ENCODE peak calls at places on chromosomes 7 and 10, in ten cellular contexts. K, A, C, B, X, J, R, I, G and Z are unnamed samples.

GRCh38 chr7:127824682-127825081 is 172.7 kb downstream of the SND1 start:
- DNase-seq in K (no peak), A (no peak), C (no peak), B (no peak), X (no peak), J (no peak), R (no peak), I (no peak), G (no peak), Z (no peak)

GRCh38 chr10:75191821-75192568 is 18.6 kb upstream of the VDAC2 start:
- DNase-seq in K (peak), A (peak), C (no peak), B (peak), X (peak), J (peak), R (peak), I (peak), G (peak), Z (peak)

GRCh38 chr7:133434246-133434865 is 181.5 kb downstream of the EXOC4 start:
- DNase-seq in K (no peak), A (peak), C (no peak), B (no peak), X (no peak), J (no peak), R (peak), I (no peak), G (no peak), Z (peak)

GRCh38 chr10:121189092-121189491 is 337.9 kb downstream of the WDR11 start:
- DNase-seq in K (no peak), A (no peak), C (no peak), B (no peak), X (no peak), J (no peak), R (no peak), I (no peak), G (no peak), Z (no peak)

GRCh38 chr10:43196981-43197833 is 59.0 kb downstream of the CSGALNACT2 start:
- DNase-seq in K (no peak), A (no peak), C (no peak), B (no peak), X (no peak), J (no peak), R (no peak), I (no peak), G (no peak), Z (no peak)

GRCh38 chr7:13742719-13743640 is 246.5 kb downstream of the ETV1 start:
- DNase-seq in K (no peak), A (peak), C (no peak), B (no peak), X (no peak), J (peak), R (no peak), I (peak), G (peak), Z (peak)

GRCh38 chr7:104008107-104008506 is 18.6 kb upstream of the RELN start:
- DNase-seq in K (no peak), A (no peak), C (no peak), B (no peak), X (no peak), J (no peak), R (no peak), I (no peak), G (no peak), Z (no peak)

GRCh38 chr10:3538291-3538849 is 246.6 kb downstream of the KLF6 start:
- DNase-seq in K (no peak), A (no peak), C (no peak), B (no peak), X (no peak), J (no peak), R (no peak), I (no peak), G (no peak), Z (no peak)

GRCh38 chr7:44065431-44066110 is at the start of gene PGAM2:
- DNase-seq in K (no peak), A (no peak), C (no peak), B (no peak), X (peak), J (no peak), R (no peak), I (no peak), G (peak), Z (no peak)

GRCh38 chr7:12358694-12359093 is 45.0 kb downstream of the VWDE start:
- DNase-seq in K (no peak), A (peak), C (no peak), B (no peak), X (no peak), J (no peak), R (no peak), I (no peak), G (no peak), Z (no peak)

GRCh38 chr10:129771024-129771423 is 193.1 kb downstream of the EBF3 start:
- DNase-seq in K (no peak), A (no peak), C (no peak), B (peak), X (peak), J (no peak), R (no peak), I (no peak), G (no peak), Z (no peak)

GRCh38 chr7:459584-460373 is 59.9 kb downstream of the PDGFA start:
- DNase-seq in K (no peak), A (no peak), C (no peak), B (no peak), X (no peak), J (no peak), R (no peak), I (no peak), G (no peak), Z (no peak)

GRCh38 chr10:123044391-123044790 is 35.6 kb downstream of the ACADSB start:
- DNase-seq in K (no peak), A (peak), C (no peak), B (no peak), X (no peak), J (no peak), R (no peak), I (no peak), G (no peak), Z (no peak)

GRCh38 chr7:150986099-150986512 is 4.7 kb upstream of the NOS3 start:
- DNase-seq in K (peak), A (peak), C (no peak), B (no peak), X (no peak), J (no peak), R (peak), I (peak), G (peak), Z (peak)

GRCh38 chr7:116872026-116872425 is 9.6 kb downstream of the CAPZA2 start:
- DNase-seq in K (no peak), A (no peak), C (no peak), B (no peak), X (no peak), J (no peak), R (no peak), I (no peak), G (no peak), Z (no peak)

GRCh38 chr7:116877443-116878217 is 15.2 kb downstream of the CAPZA2 start:
- DNase-seq in K (no peak), A (no peak), C (no peak), B (no peak), X (no peak), J (no peak), R (no peak), I (no peak), G (no peak), Z (no peak)

GRCh38 chr7:116871061-116871700 is 8.8 kb downstream of the CAPZA2 start:
- DNase-seq in K (no peak), A (no peak), C (no peak), B (no peak), X (no peak), J (no peak), R (no peak), I (no peak), G (no peak), Z (no peak)

GRCh38 chr7:116873619-116874018 is 11.2 kb downstream of the CAPZA2 start:
- DNase-seq in K (no peak), A (no peak), C (no peak), B (no peak), X (no peak), J (no peak), R (no peak), I (no peak), G (no peak), Z (no peak)

DNA sequence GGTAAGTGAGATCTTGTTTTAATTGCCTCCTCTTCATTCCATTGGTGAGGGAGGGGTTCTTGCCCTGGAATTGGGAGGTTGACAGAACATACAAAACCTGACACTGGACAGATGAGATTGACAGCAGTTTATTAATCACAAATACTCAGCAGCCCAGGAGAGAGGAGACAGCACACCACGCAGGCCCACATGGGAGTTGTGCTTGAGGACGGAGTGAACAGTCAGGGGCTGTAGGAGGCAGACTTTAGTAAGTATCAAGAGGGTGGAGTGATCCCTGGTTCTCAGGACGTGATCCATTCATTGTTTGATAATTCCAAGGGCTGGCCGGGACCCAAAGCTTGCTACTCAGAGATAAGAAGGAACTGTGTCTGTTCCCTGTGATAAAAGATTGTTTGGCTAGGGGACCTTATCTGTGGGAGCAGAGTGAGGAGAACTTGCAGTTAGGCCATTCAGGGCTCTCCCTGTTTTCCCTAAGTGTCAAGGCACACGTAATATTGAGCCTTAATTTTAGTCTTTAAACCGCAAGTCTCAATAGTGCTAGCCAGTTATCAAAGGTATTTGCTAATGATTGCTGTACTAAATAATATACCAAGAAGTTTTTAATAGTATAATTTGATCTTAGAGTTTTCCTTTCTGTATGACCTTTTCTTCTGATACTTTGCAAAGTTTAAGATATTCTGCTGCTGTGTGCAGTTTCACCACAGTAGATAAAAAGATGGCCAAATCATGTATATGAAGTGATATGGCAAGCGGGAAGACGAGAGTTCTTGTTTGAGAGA is 14.5 kb downstream of the CAPZA2 start:
- DNase-seq in K (peak), A (peak), C (no peak), B (no peak), X (peak), J (no peak), R (no peak), I (peak), G (peak), Z (peak)
- TF ChIP-seq POLR2A in K (no peak), A (no peak), C (no peak), B (no peak), X (no peak), J (no peak), R (no peak), I (no peak), G (no peak), Z (peak)

GRCh38 chr10:70811881-70812280 is 3.9 kb upstream of the SGPL1 start:
- DNase-seq in K (no peak), A (no peak), C (peak), B (no peak), X (no peak), J (no peak), R (no peak), I (no peak), G (no peak), Z (no peak)

GRCh38 chr10:70814126-70814525 is 1.6 kb upstream of the SGPL1 start:
- DNase-seq in K (no peak), A (no peak), C (peak), B (no peak), X (no peak), J (no peak), R (no peak), I (no peak), G (no peak), Z (no peak)

GRCh38 chr10:70812814-70813213 is 2.9 kb upstream of the SGPL1 start:
- DNase-seq in K (no peak), A (no peak), C (peak), B (no peak), X (no peak), J (no peak), R (no peak), I (no peak), G (no peak), Z (no peak)

GRCh38 chr10:70815504-70816219 is at the start of gene SGPL1:
- DNase-seq in K (peak), A (peak), C (peak), B (peak), X (peak), J (peak), R (peak), I (peak), G (peak), Z (peak)

DNA sequence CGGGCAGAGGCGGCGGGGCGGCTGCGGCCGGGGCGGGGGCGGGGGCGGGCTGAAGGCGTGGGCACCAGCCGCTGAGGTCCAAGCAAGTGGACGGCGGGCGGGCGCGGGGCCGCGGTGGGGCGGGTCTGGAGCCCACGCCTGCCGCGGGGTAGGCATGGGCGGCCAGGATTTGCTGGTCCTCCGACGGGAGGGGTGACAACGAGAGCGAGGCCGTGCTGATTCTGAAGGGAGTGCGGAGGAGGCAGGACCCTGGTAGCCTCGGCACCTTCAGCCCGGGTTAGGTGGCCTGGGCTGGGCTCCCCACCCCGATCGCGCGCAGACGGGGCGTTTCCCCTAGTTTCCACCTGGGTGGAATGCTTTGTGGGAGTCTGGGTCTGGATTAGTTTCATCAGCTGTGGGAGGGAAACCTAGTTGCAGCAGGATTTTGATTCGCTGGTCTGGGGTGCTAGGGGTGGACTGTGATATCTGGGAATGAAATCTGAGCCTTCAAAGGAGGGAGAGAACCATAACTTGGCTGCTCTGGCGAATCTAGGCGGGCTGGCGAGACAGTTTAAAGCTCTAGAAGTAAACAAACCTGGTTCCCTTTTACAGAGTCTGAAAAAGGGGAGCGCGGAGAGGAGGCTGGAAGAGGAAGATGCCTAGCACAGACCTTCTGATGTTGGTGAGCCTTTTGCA is 609 bp downstream of the SGPL1 start:
- DNase-seq in K (peak), A (peak), C (no peak), B (peak), X (peak), J (peak), R (peak), I (peak), G (peak), Z (peak)
- TF ChIP-seq POLR2A in K (no peak), A (peak), C (no peak), B (no peak), X (no peak), J (peak), R (peak), I (peak), G (no peak), Z (no peak)

DNA sequence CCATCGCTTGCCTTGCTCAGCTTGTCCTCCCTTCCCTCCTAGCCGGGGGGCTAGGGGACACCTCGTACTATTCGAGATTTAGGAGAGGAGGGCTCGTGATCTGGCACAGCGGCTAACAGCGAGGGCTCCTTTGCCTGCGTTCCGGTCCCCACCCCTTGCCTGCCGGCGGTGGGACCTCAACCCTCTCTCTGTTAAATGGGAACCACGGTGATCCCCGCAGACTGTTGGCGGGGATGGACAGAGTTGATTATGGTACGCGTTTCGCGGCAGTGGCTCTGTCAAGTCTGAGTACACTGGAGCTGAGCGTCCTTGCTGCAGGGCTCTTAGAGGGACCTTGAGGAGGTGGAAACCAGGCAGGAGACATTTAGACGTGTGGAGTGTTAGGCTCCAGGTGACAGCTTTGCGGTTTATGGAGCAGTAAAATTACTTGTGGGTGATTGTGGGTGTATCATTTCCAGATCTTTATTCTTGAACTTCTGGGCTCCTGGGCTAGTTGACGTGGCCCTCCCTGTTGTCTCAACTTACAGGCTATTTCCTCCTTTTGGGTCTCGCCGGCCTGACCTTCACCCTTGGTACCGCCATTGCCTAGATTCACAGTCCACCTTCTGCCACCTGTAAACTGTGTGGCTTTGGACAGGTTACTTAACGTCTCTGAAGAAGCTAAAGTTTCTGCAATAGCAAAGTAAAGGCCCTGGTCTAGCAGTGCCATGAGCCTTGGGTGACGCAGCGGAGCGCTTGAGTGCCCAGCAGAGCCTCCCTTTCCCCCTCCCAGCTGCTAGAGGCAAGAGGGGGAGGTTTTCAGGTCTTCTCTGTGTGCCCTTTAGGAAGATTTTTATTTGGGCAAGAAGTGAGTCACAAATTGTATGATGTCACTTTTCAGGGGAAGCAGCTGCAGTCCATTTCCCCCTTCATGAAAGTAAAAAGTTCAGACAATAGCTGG is 730 bp downstream of the CASP7 start:
- DNase-seq in K (peak), A (peak), C (no peak), B (peak), X (peak), J (peak), R (peak), I (peak), G (peak), Z (peak)
- TF ChIP-seq POLR2A in K (peak), A (no peak), C (no peak), B (no peak), X (peak), J (no peak), R (no peak), I (no peak), G (peak), Z (no peak)

GRCh38 chr7:30181211-30181610 is 46.4 kb downstream of the MTURN start:
- DNase-seq in K (no peak), A (no peak), C (no peak), B (no peak), X (no peak), J (no peak), R (no peak), I (no peak), G (no peak), Z (no peak)

GRCh38 chr7:30180718-30181117 is 45.9 kb downstream of the MTURN start:
- DNase-seq in K (no peak), A (no peak), C (no peak), B (no peak), X (no peak), J (no peak), R (no peak), I (no peak), G (no peak), Z (no peak)

GRCh38 chr7:30176463-30177090 is 41.8 kb downstream of the MTURN start:
- DNase-seq in K (no peak), A (no peak), C (no peak), B (peak), X (no peak), J (no peak), R (no peak), I (no peak), G (no peak), Z (peak)

GRCh38 chr7:30177186-30177585 is 42.4 kb downstream of the MTURN start:
- DNase-seq in K (no peak), A (no peak), C (no peak), B (peak), X (no peak), J (no peak), R (no peak), I (no peak), G (no peak), Z (no peak)

GRCh38 chr7:30179016-30179436 is 44.2 kb downstream of the MTURN start:
- DNase-seq in K (no peak), A (no peak), C (no peak), B (no peak), X (no peak), J (no peak), R (no peak), I (no peak), G (no peak), Z (no peak)
- TF ChIP-seq POLR2A in K (no peak), A (no peak), C (no peak), B (no peak), X (no peak), J (no peak), R (no peak), I (no peak), G (no peak), Z (no peak)

DNA sequence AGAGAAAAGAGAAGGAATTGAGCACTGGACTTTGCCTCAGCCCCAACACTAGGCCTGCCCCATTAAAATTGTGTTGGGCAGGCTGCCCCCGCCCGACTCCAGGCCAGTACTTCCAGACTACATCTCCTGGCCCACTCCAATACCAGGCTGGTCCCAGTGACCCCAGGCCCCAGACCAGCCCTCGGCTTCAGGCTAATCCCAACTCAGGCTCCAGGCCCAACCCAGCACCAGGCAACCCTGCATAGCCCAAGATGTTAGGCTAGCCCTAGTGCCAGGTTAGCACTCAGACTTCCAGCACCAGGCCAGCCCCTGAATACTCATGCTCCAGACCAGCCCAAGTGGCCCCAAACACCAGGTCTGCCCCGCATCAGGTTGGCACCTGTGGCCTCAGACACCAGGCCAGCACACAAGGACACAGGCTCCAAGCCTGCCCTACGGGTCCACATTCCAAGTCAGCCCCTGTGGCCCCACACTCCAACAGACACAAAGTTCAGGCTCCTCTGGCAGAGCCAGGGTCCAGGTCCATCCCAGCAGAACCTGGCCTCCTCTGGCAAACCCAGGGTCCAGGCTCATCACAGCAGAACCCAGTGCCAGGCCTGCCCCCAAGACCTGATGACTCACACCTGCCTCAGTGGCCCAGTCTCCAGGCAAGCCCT is 20.3 kb downstream of the COG5 start:
- DNase-seq in K (no peak), A (no peak), C (no peak), B (no peak), X (no peak), J (no peak), R (no peak), I (no peak), G (no peak), Z (no peak)
- TF ChIP-seq POLR2A in K (no peak), A (no peak), C (no peak), B (no peak), X (no peak), J (no peak), R (no peak), I (no peak), G (no peak), Z (no peak)